ENCODE peak calls at places on chromosomes 7 and 10, in seven cellular contexts. R is sigmoid colon; E is bronchial epithelial cell; L is stimulated activated CD8-positive, alpha-beta memory T cell treated with anti-CD3 and anti-CD28 coated beads, Interleukin-4, amount 100 ng/mL, for 4 hours; S is NCI-H774; F is EH; C is AG04449. X is an unnamed sample.

GRCh38 chr7:136251826-136252225 is 274.7 kb upstream of the MTPN start:
- DNase-seq in E (no peak), L (no peak), R (no peak), C (no peak), F (peak; percentile 38), S (no peak), X (no peak)

GRCh38 chr7:94052398-94053180 is 48.4 kb upstream of the BET1 start:
- DNase-seq in F (no peak), L (no peak), S (no peak), R (no peak), C (no peak), E (no peak), X (no peak)

GRCh38 chr10:48285710-48286109 is 11.2 kb upstream of the FRMPD2 start:
- DNase-seq in F (no peak), S (no peak), C (no peak), R (no peak), L (no peak), E (no peak), X (no peak)

GRCh38 chr7:18583305-18583704 is 87.8 kb downstream of the HDAC9 start:
- DNase-seq in L (no peak), S (no peak), R (no peak), C (peak; percentile 40), E (peak; percentile 14), F (peak; percentile 80), X (no peak)

GRCh38 chr7:99004781-99005500 is 126.6 kb downstream of the TRRAP start:
- DNase-seq in C (no peak), F (no peak), L (no peak), S (no peak), E (peak; percentile 44), R (no peak), X (no peak)

GRCh38 chr7:2403718-2404648 is 572 bp downstream of the CHST12 start:
- DNase-seq in E (no peak), F (peak; percentile 53), C (no peak), S (no peak), R (peak; percentile 79), L (no peak), X (peak; percentile 44)

GRCh38 chr10:11017575-11018425 is at the start of gene CELF2:
- DNase-seq in E (no peak), F (peak; percentile 10), S (no peak), C (no peak), L (peak; percentile 7), R (peak; percentile 81), X (peak; percentile 40)

GRCh38 chr10:373516-374309 is 238.5 kb downstream of the ZMYND11 start:
- DNase-seq in L (no peak), E (peak; percentile 49), F (peak; percentile 87), R (peak; percentile 84), C (peak; percentile 44), S (no peak), X (no peak)

GRCh38 chr10:59463909-59464308 is 101.6 kb upstream of the FAM13C start:
- DNase-seq in E (no peak), F (no peak), L (no peak), R (no peak), S (no peak), C (no peak), X (no peak)

GRCh38 chr10:119413738-119414611 is 128.5 kb downstream of the RGS10 start:
- DNase-seq in F (peak; percentile 87), C (peak; percentile 70), L (no peak), R (peak; percentile 81), S (no peak), E (no peak), X (no peak)

GRCh38 chr10:72695496-72695895 is 3.6 kb downstream of the MCU start:
- DNase-seq in F (peak; percentile 54), E (no peak), C (no peak), L (no peak), R (no peak), S (no peak), X (no peak)

GRCh38 chr7:119842786-119843185 is 430.2 kb upstream of the KCND2 start:
- DNase-seq in R (no peak), L (no peak), C (no peak), F (no peak), S (no peak), E (no peak), X (no peak)

GRCh38 chr10:45023426-45023825 is 22.7 kb downstream of the ZNF22 start:
- DNase-seq in L (no peak), C (no peak), F (peak; percentile 16), R (no peak), S (no peak), E (no peak), X (no peak)

GRCh38 chr7:100539436-100540006 is 518 bp downstream of the AGFG2 start:
- DNase-seq in E (no peak), C (no peak), F (no peak), R (no peak), L (no peak), S (no peak), X (no peak)

GRCh38 chr7:4134631-4135030 is 547.5 kb upstream of the FOXK1 start:
- DNase-seq in L (no peak), R (peak; percentile 53), C (no peak), E (no peak), S (no peak), F (no peak), X (no peak)

GRCh38 chr7:47335071-47335470 is 246.8 kb downstream of the TNS3 start:
- DNase-seq in C (no peak), S (no peak), L (no peak), F (no peak), R (no peak), E (no peak), X (no peak)

GRCh38 chr7:97971120-97971989 is 18.6 kb downstream of the OCM2 start:
- DNase-seq in L (no peak), C (no peak), S (no peak), R (no peak), E (peak; percentile 12), F (peak; percentile 36), X (no peak)

GRCh38 chr10:34002896-34003295 is 668.4 kb upstream of the NRP1 start:
- DNase-seq in F (no peak), C (no peak), S (no peak), R (no peak), E (no peak), L (no peak), X (no peak)

GRCh38 chr10:34565934-34566333 is 249.2 kb downstream of the PARD3 start:
- DNase-seq in L (no peak), E (no peak), S (no peak), C (no peak), R (no peak), F (peak; percentile 62), X (no peak)

GRCh38 chr7:135678612-135679575 is 16.6 kb downstream of the STMP1 start:
- DNase-seq in R (peak; percentile 79), F (peak; percentile 52), L (no peak), S (peak; percentile 70), E (peak; percentile 90), C (no peak), X (no peak)

GRCh38 chr7:84060760-84061261 is 133.8 kb downstream of the SEMA3A start:
- DNase-seq in C (no peak), E (peak; percentile 93), L (no peak), R (no peak), S (peak; percentile 49), F (peak; percentile 50), X (no peak)

GRCh38 chr7:28984631-28985030 is 26.5 kb upstream of the TRIL start:
- DNase-seq in L (no peak), C (peak; percentile 62), R (peak; percentile 77), F (peak; percentile 94), S (no peak), E (peak; percentile 66), X (peak; percentile 34)

GRCh38 chr10:90642650-90643049 is 215.2 kb downstream of the HTR7 start:
- DNase-seq in E (no peak), F (no peak), C (no peak), R (no peak), L (no peak), S (no peak), X (no peak)

GRCh38 chr7:119664601-119665000 is 608.4 kb upstream of the KCND2 start:
- DNase-seq in S (no peak), C (peak; percentile 16), F (peak; percentile 1), R (no peak), L (no peak), E (peak; percentile 55), X (no peak)

GRCh38 chr10:48778193-48778857 is 93.7 kb downstream of the WDFY4 start:
- DNase-seq in R (no peak), L (no peak), F (no peak), C (no peak), S (no peak), E (no peak), X (no peak)

GRCh38 chr10:65291276-65291675 is 1634.6 kb upstream of the LRRTM3 start:
- DNase-seq in F (no peak), E (no peak), S (no peak), R (no peak), L (no peak), C (no peak), X (no peak)

GRCh38 chr10:130041691-130042225 is 68.9 kb downstream of the C10orf143 start:
- DNase-seq in R (no peak), E (no peak), F (no peak), C (no peak), L (no peak), S (no peak), X (no peak)

GRCh38 chr7:70829221-70830059 is 302.5 kb upstream of the GALNT17 start:
- DNase-seq in E (peak; percentile 32), S (peak; percentile 43), C (no peak), F (peak; percentile 28), L (peak; percentile 18), R (peak; percentile 73), X (peak; percentile 70)

GRCh38 chr10:102505462-102506115 is 1.8 kb downstream of the SUFU start:
- DNase-seq in L (no peak), S (no peak), E (no peak), R (peak; percentile 55), C (no peak), F (no peak), X (no peak)

GRCh38 chr7:1060315-1061080 is 16.2 kb downstream of the GPR146 start:
- DNase-seq in L (no peak), C (no peak), E (no peak), F (peak; percentile 63), R (no peak), S (no peak), X (no peak)

GRCh38 chr7:66970310-66970709 is 25.1 kb downstream of the SBDS start:
- DNase-seq in R (peak; percentile 34), S (no peak), C (no peak), F (no peak), L (no peak), E (no peak), X (no peak)

X was measured in midbrain.